ENCODE peak calls at places on chromosome 14, in four cellular contexts. H is A549, J is H1, N is HepG2. D is an unnamed sample.

GRCh38 chr14:78710963-78711362 is 540.8 kb downstream of the NRXN3 start:
- DNase-seq in H (no peak), J (no peak), N (no peak), D (no peak)

GRCh38 chr14:67474366-67474765 is 14.2 kb downstream of the TMEM229B start:
- DNase-seq in H (no peak), J (no peak), N (no peak), D (no peak)

GRCh38 chr14:37232907-37233481 is 35.3 kb downstream of the MIPOL1 start:
- DNase-seq in H (peak), J (no peak), N (peak), D (peak)

GRCh38 chr14:54567634-54568561 is 970 bp downstream of the SAMD4A start:
- DNase-seq in H (no peak), J (peak), N (peak), D (peak)

GRCh38 chr14:36655963-36656768 is 5.5 kb upstream of the PAX9 start:
- DNase-seq in H (peak), J (peak), N (peak), D (no peak)

GRCh38 chr14:90402009-90402408 is 5.2 kb downstream of the CALM1 start:
- DNase-seq in H (no peak), J (no peak), N (no peak), D (no peak)

GRCh38 chr14:103023881-103024473 is 33.4 kb downstream of the CDC42BPB start:
- DNase-seq in H (no peak), J (no peak), N (no peak), D (no peak)

GRCh38 chr14:59215353-59215752 is 26.9 kb downstream of the DAAM1 start:
- DNase-seq in H (no peak), J (no peak), N (peak), D (no peak)

GRCh38 chr14:95140060-95140858 is 17.1 kb downstream of the DICER1 start:
- DNase-seq in H (no peak), J (no peak), N (no peak), D (no peak)

GRCh38 chr14:41605550-41606248 is 977 bp upstream of the LRFN5 start:
- DNase-seq in H (no peak), J (peak), N (no peak), D (no peak)

GRCh38 chr14:55800443-55800842 is 220.4 kb downstream of the KTN1 start:
- DNase-seq in H (no peak), J (no peak), N (no peak), D (no peak)

GRCh38 chr14:91417983-91418386 is 365 bp upstream of the CCDC88C start:
- DNase-seq in H (peak), J (peak), N (peak), D (peak)

GRCh38 chr14:88044782-88045446 is 40.0 kb downstream of the GPR65 start:
- DNase-seq in H (no peak), J (no peak), N (peak), D (no peak)

GRCh38 chr14:92510972-92511371 is 2.6 kb upstream of the RIN3 start:
- DNase-seq in H (no peak), J (no peak), N (peak), D (no peak)

GRCh38 chr14:50139192-50139591 is 22.8 kb upstream of the VCPKMT start:
- DNase-seq in H (no peak), J (no peak), N (no peak), D (no peak)

GRCh38 chr14:66610154-66610563 is 102.2 kb downstream of the GPHN start:
- DNase-seq in H (no peak), J (no peak), N (peak), D (peak)

GRCh38 chr14:99132821-99133562 is 139.0 kb downstream of the BCL11B start:
- DNase-seq in H (no peak), J (peak), N (no peak), D (no peak)

GRCh38 chr14:24605435-24606190 is 3.9 kb downstream of the GZMH start:
- DNase-seq in H (peak), J (peak), N (peak), D (peak)

GRCh38 chr14:29442720-29443119 is 484.9 kb downstream of the PRKD1 start:
- DNase-seq in H (no peak), J (no peak), N (no peak), D (no peak)

GRCh38 chr14:52413729-52414453 is 99.8 kb downstream of the PTGER2 start:
- DNase-seq in H (no peak), J (no peak), N (no peak), D (no peak)

GRCh38 chr14:40697221-40697620 is 909.5 kb upstream of the LRFN5 start:
- DNase-seq in H (no peak), J (no peak), N (no peak), D (no peak)

GRCh38 chr14:104576607-104577332 is 2.8 kb upstream of the C14orf180 start:
- DNase-seq in H (no peak), J (no peak), N (peak), D (no peak)
- TF ChIP-seq PHF8 in H (no peak), J (no peak), N (no peak), D (no peak)

DNA sequence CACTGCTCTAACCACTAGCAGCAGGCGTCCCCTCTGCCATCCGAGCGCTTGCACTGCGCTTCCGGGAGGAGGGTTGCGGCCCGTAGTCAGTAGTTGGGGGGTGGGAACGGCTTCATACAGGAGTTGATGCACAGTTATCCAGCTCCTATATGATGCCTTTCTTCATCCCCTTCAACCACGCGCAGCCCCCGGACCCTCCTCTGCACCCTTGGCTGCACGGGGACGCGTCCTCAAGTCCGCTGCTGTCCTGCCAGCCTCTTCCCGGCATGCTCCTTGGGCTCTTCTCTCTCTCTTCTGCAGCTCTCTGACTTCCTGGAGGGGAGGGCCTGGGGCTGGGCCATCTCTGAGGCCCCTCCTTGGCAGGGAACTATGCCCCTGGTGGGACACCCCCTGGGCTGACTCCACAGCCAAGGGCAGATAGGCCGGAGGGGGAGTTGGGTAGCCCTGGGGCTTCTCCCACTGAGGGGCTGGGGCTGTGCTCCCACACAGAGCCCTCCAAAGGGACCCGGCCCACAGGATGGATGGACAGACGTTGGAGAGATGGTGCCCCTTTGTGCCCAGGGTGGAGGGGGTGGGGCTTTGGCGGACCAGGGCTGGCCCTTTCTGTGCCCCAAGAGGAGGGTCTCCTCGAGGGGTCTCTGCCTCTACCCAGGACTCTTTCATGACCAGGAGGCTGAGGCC is 29.0 kb downstream of the RTL1 start:
- DNase-seq in H (no peak), J (no peak), N (no peak), D (no peak)
- TF ChIP-seq PHF8 in H (no peak), J (no peak), N (no peak), D (no peak)

GRCh38 chr14:71322660-71323250 is 415.5 kb downstream of the PCNX1 start:
- DNase-seq in H (no peak), J (no peak), N (no peak), D (no peak)
- TF ChIP-seq PHF8 in H (no peak), J (no peak), N (no peak), D (no peak)

GRCh38 chr14:74204481-74204880 is 34.8 kb upstream of the VSX2 start:
- DNase-seq in H (no peak), J (peak), N (no peak), D (no peak)

GRCh38 chr14:74207943-74208342 is 31.3 kb upstream of the VSX2 start:
- DNase-seq in H (no peak), J (no peak), N (peak), D (peak)

GRCh38 chr14:74198441-74199234 is 40.6 kb upstream of the VSX2 start:
- DNase-seq in H (no peak), J (no peak), N (no peak), D (no peak)

GRCh38 chr14:74202113-74202512 is 37.1 kb upstream of the VSX2 start:
- DNase-seq in H (no peak), J (no peak), N (no peak), D (no peak)

GRCh38 chr14:74203546-74203945 is 35.7 kb upstream of the VSX2 start:
- DNase-seq in H (no peak), J (no peak), N (no peak), D (no peak)
- TF ChIP-seq PHF8 in H (no peak), J (no peak), N (no peak), D (no peak)

GRCh38 chr14:69464829-69465228 is 19.7 kb upstream of the PLEKHD1 start:
- DNase-seq in H (no peak), J (no peak), N (no peak), D (no peak)
- TF ChIP-seq PHF8 in H (no peak), J (no peak), N (no peak), D (no peak)

GRCh38 chr14:22689186-22689585 is 45.0 kb upstream of the OR6J1 start:
- DNase-seq in H (no peak), J (no peak), N (peak), D (no peak)

GRCh38 chr14:22691171-22691570 is 47.0 kb upstream of the OR6J1 start:
- DNase-seq in H (no peak), J (no peak), N (no peak), D (no peak)

DNA sequence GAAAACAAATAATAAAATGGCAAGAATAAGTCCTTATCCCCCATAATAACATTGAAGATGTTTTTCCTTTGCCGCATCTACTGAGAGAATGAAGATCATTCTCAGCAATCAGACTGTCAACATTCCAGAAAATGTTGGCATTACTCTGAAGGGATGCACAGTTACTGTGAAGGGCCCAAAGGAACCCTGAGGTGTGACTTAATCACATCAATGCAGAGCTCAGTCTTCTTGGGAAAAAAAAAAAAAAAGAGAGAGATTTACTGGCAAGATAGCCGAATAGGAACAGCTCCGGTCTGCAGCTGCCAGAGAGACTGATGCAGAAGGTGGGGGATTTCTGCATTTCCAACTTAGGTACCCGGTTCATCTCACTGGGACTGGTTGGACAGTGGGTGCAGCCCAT is 41.3 kb upstream of the OR6J1 start:
- DNase-seq in H (no peak), J (no peak), N (no peak), D (no peak)
- TF ChIP-seq PHF8 in H (no peak), J (no peak), N (no peak), D (no peak)

DNA sequence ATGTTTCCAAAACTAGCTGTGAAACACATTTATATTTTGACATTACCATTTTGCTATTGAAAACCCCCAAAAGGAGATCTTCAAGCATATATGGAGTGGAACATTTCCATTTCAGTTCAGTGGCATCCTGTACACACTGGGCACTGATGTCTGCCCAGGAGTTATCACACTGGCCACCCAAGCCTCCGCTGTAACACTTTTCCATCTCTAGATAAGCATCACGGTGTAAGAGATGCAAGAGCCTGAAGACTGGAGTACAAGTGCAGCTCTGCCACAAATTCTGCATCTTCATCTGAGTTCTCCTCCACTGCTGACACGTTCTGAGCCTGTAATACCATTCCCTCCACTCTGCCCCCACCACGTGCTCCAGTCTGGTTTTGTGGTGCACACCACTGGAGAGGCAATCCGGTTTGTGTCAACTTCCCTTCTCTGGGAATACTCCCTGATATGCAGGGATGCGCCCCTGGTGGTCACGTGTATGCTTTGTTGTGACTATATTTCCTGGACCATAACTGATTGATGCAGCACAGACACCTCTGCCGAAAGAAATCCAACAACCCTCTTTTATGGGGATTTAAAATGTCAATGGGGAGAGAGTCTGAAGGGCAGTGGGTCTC is 12.7 kb downstream of the SPTLC2 start:
- DNase-seq in H (peak), J (no peak), N (peak), D (peak)
- TF ChIP-seq PHF8 in H (no peak), J (no peak), N (no peak), D (no peak)

DNA sequence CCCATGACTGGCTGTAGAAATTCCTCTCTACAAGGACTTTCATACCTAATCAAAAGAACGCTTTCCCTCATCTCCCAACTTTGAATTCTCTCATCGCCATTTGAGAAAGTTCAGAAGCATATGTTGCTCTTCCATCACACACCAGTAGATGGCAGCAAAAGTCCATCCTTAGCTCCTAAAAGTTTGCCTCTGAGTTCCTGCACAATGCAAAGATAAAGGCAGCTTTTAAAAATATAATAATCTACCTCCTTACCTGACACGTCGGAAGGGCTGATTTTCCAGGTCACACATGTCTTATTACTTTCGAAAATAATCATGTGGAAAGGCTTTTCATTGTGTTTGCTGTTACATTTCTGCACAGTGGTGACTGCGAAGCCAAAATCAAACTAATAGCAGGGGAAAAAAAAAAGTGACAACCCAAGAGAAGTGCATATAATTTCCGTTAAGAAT is 456.7 kb upstream of the SEL1L start:
- DNase-seq in H (peak), J (peak), N (peak), D (peak)
- TF ChIP-seq PHF8 in H (no peak), J (no peak), N (no peak), D (no peak)

D was measured in K562.